ENCODE peak calls at places on chromosome 19, in six cellular contexts. I is cardiac muscle cell, J is esophagus squamous epithelium, X is heart left ventricle, T is AG04450, O is left lung. C is an unnamed sample.

GRCh38 chr19:19105365-19106060 is 32.8 kb downstream of the TMEM161A start:
- DNase-seq in O (no peak), T (no peak), I (peak; percentile 84), X (peak; percentile 72), J (no peak), C (no peak)

GRCh38 chr19:37907735-37908066 is 693 bp downstream of the SIPA1L3 start:
- DNase-seq in O (no peak), X (no peak), T (no peak), J (no peak), I (no peak), C (no peak)

GRCh38 chr19:18319591-18320135 is 3.2 kb downstream of the LSM4 start:
- DNase-seq in X (no peak), I (no peak), T (no peak), J (no peak), O (no peak), C (no peak)

GRCh38 chr19:43560687-43561086 is 14.6 kb downstream of the XRCC1 start:
- DNase-seq in I (no peak), J (no peak), X (no peak), T (no peak), O (peak; percentile 17), C (no peak)

GRCh38 chr19:49716154-49716553 is 25.2 kb downstream of the CPT1C start:
- DNase-seq in O (no peak), T (no peak), X (no peak), J (no peak), I (peak; percentile 4), C (no peak)

GRCh38 chr19:23823952-23824389 is 65.3 kb upstream of the ZNF681 start:
- DNase-seq in X (no peak), O (no peak), I (peak; percentile 1), J (no peak), T (no peak), C (no peak)

GRCh38 chr19:8113017-8113416 is 36.4 kb downstream of the FBN3 start:
- DNase-seq in J (no peak), I (no peak), O (peak; percentile 1), T (no peak), X (no peak), C (no peak)

GRCh38 chr19:41537789-41538188 is 38.2 kb upstream of the CEACAM21 start:
- DNase-seq in J (no peak), X (no peak), O (no peak), I (peak; percentile 55), T (no peak), C (no peak)

GRCh38 chr19:54136086-54136863 is 1.3 kb upstream of the CNOT3 start:
- DNase-seq in X (no peak), J (no peak), I (no peak), T (no peak), O (peak; percentile 73), C (no peak)

GRCh38 chr19:44820648-44821609 is 12.0 kb downstream of the BCAM start:
- DNase-seq in J (no peak), O (no peak), X (peak; percentile 88), I (peak; percentile 42), T (no peak), C (peak; percentile 75)

GRCh38 chr19:52786078-52786463 is 520 bp downstream of the ZNF600 start:
- DNase-seq in I (no peak), J (no peak), T (no peak), O (peak; percentile 77), X (no peak), C (no peak)

GRCh38 chr19:35545855-35546381 is 492 bp downstream of the TMEM147 start:
- DNase-seq in J (no peak), I (peak; percentile 30), X (peak; percentile 42), O (no peak), T (no peak), C (no peak)

GRCh38 chr19:28358604-28359003 is 854.3 kb downstream of the UQCRFS1 start:
- DNase-seq in T (no peak), X (no peak), O (no peak), J (no peak), I (peak; percentile 28), C (no peak)

DNA sequence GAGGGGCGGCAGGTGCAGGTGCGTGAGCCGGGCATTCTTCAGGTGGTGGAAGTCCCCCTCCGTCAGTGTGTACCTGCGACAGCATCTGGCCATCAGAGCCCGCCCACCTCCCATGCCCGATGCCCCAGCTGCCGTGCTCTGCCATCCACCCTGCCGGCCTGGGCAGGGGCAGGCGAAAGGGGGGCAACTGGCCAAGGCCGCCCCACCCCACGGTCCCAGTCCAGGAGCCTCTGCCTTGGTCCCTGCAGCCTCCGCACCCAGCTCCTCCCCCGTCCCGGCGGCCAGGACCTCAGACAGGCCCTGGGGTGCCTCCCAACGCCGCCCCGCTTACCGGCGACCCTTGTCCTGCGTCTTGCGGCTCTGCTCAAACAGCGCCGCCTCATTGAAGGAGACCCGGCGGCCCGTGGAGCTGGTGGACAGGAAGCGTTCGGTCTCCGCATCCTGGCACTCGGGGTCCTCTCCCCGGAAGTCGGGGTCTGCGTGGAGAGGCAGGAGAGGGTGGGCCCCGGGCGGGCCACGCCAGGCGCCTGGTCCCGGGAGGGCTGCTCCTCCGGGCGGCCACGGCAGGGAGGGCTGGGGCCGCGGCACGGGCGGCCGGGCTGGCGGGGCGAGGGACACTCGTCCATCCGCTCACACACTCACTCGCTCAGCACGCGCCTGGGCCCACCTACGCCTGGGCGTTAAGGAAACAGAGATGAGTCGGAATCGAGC is 3.0 kb downstream of the CBARP start:
- DNase-seq in I (no peak), J (no peak), T (no peak), X (no peak), O (no peak), C (no peak)
- H3K4me3 ChIP-seq in I (no peak overlapping the region), J (no peak overlapping the region), T (no peak overlapping the region), X (no peak overlapping the region), O (no peak overlapping the region), C (no peak overlapping the region)

GRCh38 chr19:55285225-55285890 is 1.6 kb downstream of the BRSK1 start:
- DNase-seq in T (no peak), O (peak; percentile 70), J (no peak), I (peak; percentile 7), X (no peak), C (no peak)
- H3K4me3 ChIP-seq in T (peak overlapping the region; percentile 61), O (no peak overlapping the region), J (no peak overlapping the region), I (peak overlapping the region; percentile 98), X (peak overlapping the region; percentile 62), C (no peak overlapping the region)

DNA sequence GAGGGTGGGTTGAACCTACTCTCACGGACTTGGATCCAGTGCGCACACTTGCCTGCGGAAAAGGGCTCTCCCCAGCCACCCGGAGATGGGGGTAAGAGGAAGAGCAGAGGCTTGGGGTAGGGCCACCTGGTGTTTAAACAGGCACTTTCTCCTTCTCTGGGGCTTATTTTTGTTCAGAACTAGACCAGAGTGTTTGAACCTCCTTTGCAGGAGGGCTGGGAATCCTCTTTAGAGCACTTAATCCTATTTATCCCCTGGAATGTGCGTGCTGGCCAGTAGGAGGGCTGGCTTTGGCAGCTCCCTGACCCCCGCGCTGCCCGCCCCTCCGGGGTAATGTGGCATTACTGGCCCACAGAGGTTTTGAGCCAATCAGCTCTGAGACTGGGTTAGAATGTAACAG is 2.0 kb downstream of the RGS9BP start:
- DNase-seq in T (no peak), X (no peak), I (no peak), J (no peak), O (no peak), C (no peak)
- H3K4me3 ChIP-seq in T (no peak overlapping the region), X (peak overlapping the region; percentile 99), I (no peak overlapping the region), J (no peak overlapping the region), O (no peak overlapping the region), C (no peak overlapping the region)

GRCh38 chr19:1170938-1171754 is 2.9 kb downstream of the SBNO2 start:
- DNase-seq in I (no peak), O (peak; percentile 76), J (no peak), X (no peak), T (no peak), C (no peak)

GRCh38 chr19:1172353-1173159 is 1.5 kb downstream of the SBNO2 start:
- DNase-seq in I (peak; percentile 76), J (no peak), T (no peak), O (peak; percentile 85), X (no peak), C (no peak)

GRCh38 chr19:1173160-1173844 is 766 bp downstream of the SBNO2 start:
- DNase-seq in T (no peak), O (peak; percentile 89), J (no peak), I (no peak), X (peak; percentile 24), C (no peak)

GRCh38 chr19:1169921-1170885 is 3.9 kb downstream of the SBNO2 start:
- DNase-seq in J (no peak), X (peak; percentile 64), O (peak; percentile 79), T (peak; percentile 93), I (peak; percentile 53), C (no peak)

DNA sequence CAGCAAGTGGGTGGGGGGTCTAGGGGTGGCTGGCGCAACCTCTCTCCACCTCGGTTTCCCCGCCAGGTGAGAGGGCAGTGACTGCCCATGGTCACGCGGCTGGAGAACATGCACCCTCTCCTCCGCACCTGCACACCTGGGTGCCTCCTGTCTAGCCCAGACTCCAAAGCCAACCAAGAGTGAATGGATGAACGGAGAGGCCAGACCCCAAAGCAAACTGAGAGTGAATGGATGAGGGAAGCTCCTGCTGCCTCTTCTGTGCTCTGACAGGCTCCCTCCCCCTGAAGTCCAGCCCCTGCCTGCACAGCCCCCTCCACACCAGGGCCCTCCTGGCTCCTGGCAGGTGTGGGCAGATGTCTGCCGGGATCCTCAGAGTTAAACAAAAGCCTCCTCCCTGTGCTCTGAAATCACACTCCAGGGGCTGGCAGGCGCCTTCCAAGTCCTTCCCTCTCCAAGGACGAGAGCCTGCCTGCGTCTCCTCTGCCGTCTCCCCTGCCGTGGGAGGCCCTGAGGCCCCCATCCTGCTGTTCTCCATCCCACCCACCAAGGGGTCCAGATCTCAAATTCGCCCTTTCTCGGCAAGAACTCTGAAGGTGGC is 2.2 kb downstream of the SBNO2 start:
- DNase-seq in J (no peak), O (peak; percentile 73), T (no peak), I (no peak), X (no peak), C (no peak)
- H3K4me3 ChIP-seq in J (peak overlapping the region; percentile 94), O (peak overlapping the region; percentile 73), T (peak overlapping the region; percentile 92), I (no peak overlapping the region), X (peak overlapping the region; percentile 84), C (peak overlapping the region; percentile 87)

GRCh38 chr19:47471733-47472457 is at the start of gene SLC8A2:
- DNase-seq in O (peak; percentile 74), X (peak; percentile 77), J (no peak), I (peak; percentile 92), T (peak; percentile 54), C (peak; percentile 90)
- H3K4me3 ChIP-seq in O (no peak within 1 kb of the TSS), X (peak within 1 kb of the TSS; percentile 24), J (no peak within 1 kb of the TSS), I (peak within 1 kb of the TSS; percentile 24), T (peak within 1 kb of the TSS; percentile 3), C (peak within 1 kb of the TSS; percentile 4)

GRCh38 chr19:14059093-14059480 is 2.8 kb downstream of the PALM3 start:
- DNase-seq in X (no peak), O (no peak), T (no peak), I (peak; percentile 8), J (no peak), C (no peak)

GRCh38 chr19:14061081-14061749 is 661 bp downstream of the PALM3 start:
- DNase-seq in O (no peak), J (no peak), T (no peak), X (no peak), I (peak; percentile 44), C (no peak)

GRCh38 chr19:14058182-14059092 is 3.4 kb downstream of the PALM3 start:
- DNase-seq in J (no peak), O (no peak), X (no peak), T (no peak), I (no peak), C (no peak)

GRCh38 chr19:14061751-14062557 is at the start of gene PALM3:
- DNase-seq in J (no peak), X (no peak), I (no peak), O (no peak), T (no peak), C (no peak)

GRCh38 chr19:14059652-14060155 is 2.2 kb downstream of the PALM3 start:
- DNase-seq in J (no peak), I (no peak), T (no peak), O (no peak), X (no peak), C (no peak)
- H3K4me3 ChIP-seq in J (no peak overlapping the region), I (no peak overlapping the region), T (no peak overlapping the region), O (no peak overlapping the region), X (no peak overlapping the region), C (no peak overlapping the region)

GRCh38 chr19:16209266-16209665 is 11.6 kb downstream of the AP1M1 start:
- DNase-seq in T (no peak), O (no peak), I (no peak), X (no peak), J (no peak), C (no peak)
- H3K4me3 ChIP-seq in T (no peak overlapping the region), O (no peak overlapping the region), I (no peak overlapping the region), X (no peak overlapping the region), J (no peak overlapping the region), C (no peak overlapping the region)